ENCODE peak calls at places on chromosomes 6 and 20, in six cellular contexts. S is mesothelial cell of epicardium, R is H7, Y is HCT116, O is endothelial cell, U is cardiac muscle cell. K is an unnamed sample.

GRCh38 chr20:52828199-52828598 is 144.0 kb upstream of the TSHZ2 start:
- DNase-seq in S (no peak), Y (no peak), U (no peak), O (no peak), R (no peak), K (no peak)

GRCh38 chr20:51457281-51457932 is 85.1 kb downstream of the NFATC2 start:
- DNase-seq in S (no peak), U (no peak), Y (peak), R (no peak), O (no peak), K (no peak)

GRCh38 chr6:29748391-29749352 is 25.4 kb downstream of the HLA-F start:
- DNase-seq in Y (peak), U (peak), O (peak), R (peak), S (peak), K (peak)

GRCh38 chr6:92380803-92381601 is 1038.4 kb downstream of the EPHA7 start:
- DNase-seq in S (no peak), U (no peak), Y (no peak), R (no peak), O (no peak), K (no peak)

GRCh38 chr20:45343445-45343866 is 4.8 kb downstream of the SDC4 start:
- DNase-seq in O (no peak), Y (no peak), R (no peak), U (no peak), S (no peak), K (no peak)

GRCh38 chr6:168088161-168089106 is 9.4 kb upstream of the FRMD1 start:
- DNase-seq in O (no peak), Y (no peak), U (peak), S (peak), R (peak), K (no peak)

GRCh38 chr6:13941902-13942301 is 17.1 kb downstream of the RNF182 start:
- DNase-seq in S (no peak), R (no peak), U (no peak), Y (no peak), O (no peak), K (no peak)

GRCh38 chr6:151391021-151391470 is 313 bp downstream of the ZBTB2 start:
- DNase-seq in S (peak), O (peak), U (peak), Y (no peak), R (peak), K (no peak)

GRCh38 chr6:42217165-42217522 is 517 bp downstream of the MRPS10 start:
- DNase-seq in O (no peak), R (no peak), Y (no peak), U (peak), S (no peak), K (no peak)

GRCh38 chr6:112639436-112639835 is 292.3 kb downstream of the RFPL4B start:
- DNase-seq in S (no peak), Y (no peak), U (no peak), R (no peak), O (no peak), K (no peak)

GRCh38 chr20:38728237-38728761 is 4.0 kb downstream of the SLC32A1 start:
- DNase-seq in U (no peak), S (no peak), R (peak), O (peak), Y (no peak), K (no peak)

GRCh38 chr6:132122871-132123270 is 171.7 kb upstream of the CCN2 start:
- DNase-seq in S (no peak), Y (no peak), U (no peak), O (no peak), R (no peak), K (peak)

GRCh38 chr6:88871498-88871897 is 91.9 kb downstream of the RNGTT start:
- DNase-seq in O (no peak), Y (no peak), S (no peak), U (no peak), R (no peak), K (no peak)

GRCh38 chr20:63957004-63957689 is 931 bp upstream of the UCKL1 start:
- DNase-seq in O (peak), R (peak), Y (peak), U (peak), S (no peak), K (peak)

GRCh38 chr6:15048367-15048766 is 197.5 kb upstream of the JARID2 start:
- DNase-seq in Y (no peak), S (no peak), R (no peak), O (no peak), U (no peak), K (no peak)

GRCh38 chr6:56115715-56116114 is 131.7 kb downstream of the COL21A1 start:
- DNase-seq in R (no peak), U (no peak), O (no peak), S (no peak), Y (no peak), K (no peak)

GRCh38 chr6:20605581-20605980 is 71.3 kb downstream of the CDKAL1 start:
- DNase-seq in R (no peak), O (no peak), U (no peak), Y (no peak), S (no peak), K (no peak)

GRCh38 chr20:38202982-38203293 is 37.9 kb upstream of the TGM2 start:
- DNase-seq in Y (no peak), U (no peak), R (no peak), O (no peak), S (no peak), K (no peak)

GRCh38 chr6:43695078-43695966 is 7.7 kb upstream of the MRPS18A start:
- DNase-seq in S (no peak), O (no peak), Y (no peak), U (no peak), R (no peak), K (no peak)

GRCh38 chr6:149318581-149319286 is 1.2 kb downstream of the TAB2 start:
- DNase-seq in S (no peak), U (peak), R (no peak), Y (no peak), O (no peak), K (peak)

GRCh38 chr6:42091718-42092023 is 41.3 kb downstream of the TAF8 start:
- DNase-seq in O (no peak), S (no peak), R (no peak), U (no peak), Y (no peak), K (no peak)

GRCh38 chr20:12077835-12078374 is 160.2 kb downstream of the BTBD3 start:
- DNase-seq in O (no peak), R (no peak), Y (no peak), U (no peak), S (no peak), K (no peak)

GRCh38 chr6:34592208-34592952 is 36.3 kb upstream of the SPDEF start:
- DNase-seq in O (no peak), U (no peak), R (no peak), Y (no peak), S (no peak), K (no peak)